ENCODE peak calls at places on chromosomes 12 and 14, in eight cellular contexts. E is uterus; F is IMR-90; L is fibroblast of lung; M is pancreas; D is brain microvascular endothelial cell; I is mammary epithelial cell; U is CD8-positive, alpha-beta T cell. H is an unnamed sample. For H3K27me3, the result is how much of the 10 kb centered on the place peaks cover.

GRCh38 chr14:103909531-103910261 is 18.6 kb upstream of the TDRD9 start:
- DNase-seq in M (no peak), U (no peak), F (no peak), L (no peak), D (no peak), E (no peak), I (no peak), H (no peak)

GRCh38 chr12:77796775-77797174 is 33.9 kb upstream of the NAV3 start:
- DNase-seq in I (peak), M (no peak), L (peak), E (no peak), F (peak), D (no peak), U (no peak), H (no peak)

GRCh38 chr12:94676011-94676709 is 25.8 kb upstream of the TMCC3 start:
- DNase-seq in L (no peak), E (no peak), U (peak), I (no peak), D (no peak), M (no peak), F (no peak), H (no peak)

GRCh38 chr14:76510255-76510654 is 134.3 kb downstream of the ESRRB start:
- DNase-seq in I (no peak), L (no peak), M (no peak), E (no peak), F (no peak), D (no peak), U (no peak), H (no peak)

GRCh38 chr12:88325076-88325827 is 183.1 kb downstream of the TMTC3 start:
- DNase-seq in M (no peak), I (peak), F (peak), E (no peak), L (peak), U (no peak), D (peak), H (peak)

GRCh38 chr12:45191239-45191638 is 24.7 kb upstream of the ANO6 start:
- DNase-seq in U (no peak), E (no peak), F (peak), I (peak), D (peak), M (no peak), L (peak), H (no peak)

GRCh38 chr14:102949062-102949800 is 26.8 kb downstream of the AMN start:
- DNase-seq in F (peak), I (no peak), U (peak), M (no peak), E (no peak), D (peak), L (no peak), H (peak)

GRCh38 chr12:62205348-62205747 is 54.9 kb upstream of the USP15 start:
- DNase-seq in D (no peak), I (no peak), M (no peak), E (no peak), F (no peak), U (no peak), L (no peak), H (no peak)

GRCh38 chr14:69990319-69990718 is 111.1 kb downstream of the SMOC1 start:
- DNase-seq in D (no peak), L (no peak), M (no peak), F (no peak), I (no peak), E (no peak), U (no peak), H (no peak)

GRCh38 chr12:111443586-111443985 is 37.9 kb downstream of the SH2B3 start:
- DNase-seq in I (peak), M (peak), F (peak), U (no peak), D (peak), E (no peak), L (no peak), H (no peak)

GRCh38 chr12:45547822-45548221 is 181.7 kb upstream of the ARID2 start:
- DNase-seq in E (no peak), M (no peak), D (peak), L (peak), I (no peak), F (peak), U (no peak), H (no peak)

GRCh38 chr12:15453613-15454012 is 131.3 kb downstream of the PTPRO start:
- DNase-seq in M (no peak), E (no peak), I (no peak), D (no peak), L (no peak), F (no peak), U (no peak), H (no peak)

GRCh38 chr14:105818712-105819005 is 292.3 kb downstream of the TMEM121 start:
- DNase-seq in L (no peak), E (no peak), F (no peak), U (no peak), I (no peak), M (no peak), D (no peak), H (no peak)

GRCh38 chr12:5124401-5124800 is 80.7 kb downstream of the KCNA5 start:
- DNase-seq in F (no peak), I (no peak), L (no peak), D (no peak), M (peak), E (no peak), U (no peak), H (no peak)

GRCh38 chr12:124855275-124855957 is 8.2 kb downstream of the SCARB1 start:
- DNase-seq in D (no peak), L (no peak), I (no peak), M (no peak), E (no peak), U (no peak), F (no peak), H (no peak)

GRCh38 chr12:124679533-124680371 is 112.3 kb upstream of the NCOR2 start:
- DNase-seq in D (no peak), M (no peak), F (no peak), U (no peak), L (no peak), E (peak), I (no peak), H (no peak)

GRCh38 chr12:4194661-4195060 is 78.9 kb upstream of the CCND2 start:
- DNase-seq in M (no peak), L (no peak), F (no peak), U (no peak), D (no peak), I (no peak), E (no peak), H (no peak)

DNA sequence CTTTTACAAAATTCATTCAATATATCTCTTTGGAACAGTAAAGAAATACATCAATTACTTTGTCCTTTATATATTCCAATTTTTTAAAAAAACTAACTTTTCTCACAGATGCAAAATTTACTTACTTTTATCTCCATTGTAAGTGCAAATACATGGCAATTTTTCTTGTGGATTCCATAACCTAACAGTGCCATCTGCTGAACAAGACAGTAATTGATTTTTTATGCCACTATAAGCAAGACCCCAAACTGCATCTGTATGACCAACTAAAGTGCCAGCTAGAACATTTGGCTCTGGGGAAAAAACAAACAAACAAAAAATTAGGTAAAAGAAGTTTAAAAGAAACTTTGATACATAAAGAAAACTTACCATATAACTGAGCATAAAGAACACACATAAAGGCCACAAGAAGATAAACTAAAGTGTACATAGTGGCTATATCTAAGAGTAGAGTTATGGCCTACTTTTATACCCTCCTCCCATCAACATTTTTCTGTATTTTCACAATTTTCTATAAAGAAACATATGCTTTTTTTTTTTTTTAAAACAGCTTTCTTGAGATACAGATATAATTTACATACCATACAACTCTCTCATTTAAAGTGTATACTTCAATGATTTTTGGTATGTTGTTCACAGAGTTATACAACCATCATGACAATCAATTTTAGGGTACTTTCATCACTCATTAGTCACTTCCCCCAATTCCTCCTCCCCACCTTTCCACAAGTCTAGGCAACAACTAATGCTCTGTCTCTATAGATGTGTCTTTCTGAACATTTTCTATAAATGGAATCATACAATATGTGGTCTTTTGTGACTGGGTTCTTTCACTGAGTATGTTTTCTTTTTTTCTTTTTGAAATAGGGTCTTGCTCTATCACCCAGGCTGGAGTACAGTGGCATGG is 32.6 kb downstream of the COCH start:
- DNase-seq in M (no peak), I (peak), F (peak), L (peak), D (no peak), U (no peak), E (no peak), H (no peak)
- TF ChIP-seq CTCF in M (no peak), I (peak), F (peak), L (peak), D (peak), U (no peak), E (no peak), H (peak)

GRCh38 chr14:53183611-53184010 is 30.5 kb upstream of the DDHD1 start:
- DNase-seq in U (no peak), F (no peak), E (no peak), D (no peak), M (no peak), L (no peak), I (peak), H (no peak)
- H3K4me3 ChIP-seq in U (no peak), F (no peak), E (no peak), D (no peak), M (no peak), L (no peak), I (no peak), H (no peak)

DNA sequence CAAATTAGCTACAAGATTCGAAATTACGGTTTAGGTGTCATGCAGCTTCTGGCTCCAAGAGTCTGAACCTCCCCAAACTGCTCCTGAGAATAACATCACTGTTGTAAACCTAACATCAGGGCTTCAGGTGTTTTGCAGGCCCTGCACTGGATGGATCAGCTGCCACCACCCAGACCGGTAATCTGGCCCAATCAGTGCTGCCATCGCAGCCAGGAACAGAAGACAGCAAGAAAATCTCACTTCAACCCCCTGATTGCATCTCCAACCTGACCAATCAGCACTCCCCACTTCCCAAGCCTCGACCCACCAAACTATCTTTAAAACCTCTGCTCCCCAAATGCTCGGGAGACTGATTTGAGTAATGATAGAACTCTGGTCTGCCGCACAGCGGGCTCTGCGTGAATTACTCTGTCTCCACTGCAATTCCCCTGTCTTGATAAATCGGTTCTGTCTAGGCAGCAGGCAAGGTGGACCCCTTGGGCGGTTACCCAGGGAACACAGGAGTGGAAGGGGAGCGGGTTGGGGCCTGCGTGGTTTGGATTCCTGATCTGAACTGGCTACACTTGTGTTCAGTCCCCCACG is 268.5 kb upstream of the SFSWAP start:
- DNase-seq in U (no peak), M (no peak), F (no peak), E (no peak), L (no peak), I (no peak), D (no peak), H (no peak)
- H3K27me3 ChIP-seq in U (under half), M (under half), F (under half), E (under half), L (under half), I (under half), D (under half), H (under half)

GRCh38 chr12:50055831-50056628 is 1.4 kb upstream of the ASIC1 start:
- DNase-seq in L (peak), U (peak), I (peak), E (no peak), D (no peak), F (peak), M (no peak), H (no peak)

GRCh38 chr12:50056629-50056976 is 793 bp upstream of the ASIC1 start:
- DNase-seq in D (no peak), E (no peak), F (no peak), M (no peak), L (no peak), I (no peak), U (no peak), H (no peak)

GRCh38 chr12:50057896-50058670 is 687 bp downstream of the ASIC1 start:
- DNase-seq in U (no peak), D (no peak), M (no peak), F (no peak), I (no peak), E (no peak), L (no peak), H (no peak)

GRCh38 chr12:50058743-50059312 is 1.4 kb downstream of the ASIC1 start:
- DNase-seq in I (no peak), L (no peak), D (no peak), M (no peak), E (no peak), U (peak), F (no peak), H (no peak)

GRCh38 chr12:50057000-50057841 is at the start of gene ASIC1:
- DNase-seq in M (peak), E (peak), D (peak), U (peak), L (peak), I (peak), F (peak), H (no peak)
- TF ChIP-seq CTCF in M (no peak), E (no peak), D (no peak), U (no peak), L (no peak), I (peak), F (no peak), H (no peak)

GRCh38 chr12:11482955-11483354 is 87.6 kb upstream of the PRB2 start:
- DNase-seq in M (no peak), I (peak), F (peak), D (peak), E (no peak), U (no peak), L (peak), H (no peak)
- H3K4me3 ChIP-seq in M (no peak), I (no peak), F (no peak), D (no peak), E (no peak), U (no peak), L (no peak), H (no peak)

H was measured in BJ.